ENCODE peak calls at places on chromosomes 5 and 9, in six cellular contexts. One of them, this sample, is unnamed.

GRCh38 chr9:123776856-123777560 is 152.9 kb downstream of the DENND1A start:
- DNase-seq in GM19239: no peak
- DNase-seq in activated CD4-positive, alpha-beta T cell treated with anti-CD3 and anti-CD28 coated beads for 24 hours: no peak
- DNase-seq in M059J: no peak
- DNase-seq in AG08396: no peak
- DNase-seq in brain microvascular endothelial cell: no peak
- DNase-seq in this sample: no peak

GRCh38 chr9:101601904-101602765 is 7.4 kb upstream of the PPP3R2 start:
- DNase-seq in GM19239: peak; percentile 16
- DNase-seq in activated CD4-positive, alpha-beta T cell treated with anti-CD3 and anti-CD28 coated beads for 24 hours: no peak
- DNase-seq in M059J: peak; percentile 62
- DNase-seq in AG08396: peak; percentile 67
- DNase-seq in brain microvascular endothelial cell: peak; percentile 37
- DNase-seq in this sample: peak; percentile 53

GRCh38 chr9:111153973-111154590 is 115.8 kb upstream of the LPAR1 start:
- DNase-seq in GM19239: no peak
- DNase-seq in activated CD4-positive, alpha-beta T cell treated with anti-CD3 and anti-CD28 coated beads for 24 hours: no peak
- DNase-seq in M059J: peak; percentile 59
- DNase-seq in AG08396: no peak
- DNase-seq in brain microvascular endothelial cell: no peak
- DNase-seq in this sample: no peak

GRCh38 chr9:115923903-115924668 is 229.5 kb upstream of the PAPPA start:
- DNase-seq in GM19239: no peak
- DNase-seq in activated CD4-positive, alpha-beta T cell treated with anti-CD3 and anti-CD28 coated beads for 24 hours: no peak
- DNase-seq in M059J: peak; percentile 96
- DNase-seq in AG08396: peak; percentile 73
- DNase-seq in brain microvascular endothelial cell: peak; percentile 96
- DNase-seq in this sample: no peak

GRCh38 chr5:176948458-176948857 is 49.3 kb upstream of the HK3 start:
- DNase-seq in GM19239: no peak
- DNase-seq in activated CD4-positive, alpha-beta T cell treated with anti-CD3 and anti-CD28 coated beads for 24 hours: no peak
- DNase-seq in M059J: peak; percentile 60
- DNase-seq in AG08396: no peak
- DNase-seq in brain microvascular endothelial cell: no peak
- DNase-seq in this sample: no peak

GRCh38 chr5:139752506-139753350 is 42.9 kb upstream of the PSD2 start:
- DNase-seq in GM19239: no peak
- DNase-seq in activated CD4-positive, alpha-beta T cell treated with anti-CD3 and anti-CD28 coated beads for 24 hours: no peak
- DNase-seq in M059J: peak; percentile 78
- DNase-seq in AG08396: peak; percentile 74
- DNase-seq in brain microvascular endothelial cell: peak; percentile 43
- DNase-seq in this sample: no peak

GRCh38 chr5:55218966-55219365 is 8.1 kb downstream of the MCIDAS start:
- DNase-seq in GM19239: no peak
- DNase-seq in activated CD4-positive, alpha-beta T cell treated with anti-CD3 and anti-CD28 coated beads for 24 hours: no peak
- DNase-seq in M059J: no peak
- DNase-seq in AG08396: no peak
- DNase-seq in brain microvascular endothelial cell: no peak
- DNase-seq in this sample: no peak

GRCh38 chr5:142063878-142064331 is 44.7 kb upstream of the NDFIP1 start:
- DNase-seq in GM19239: no peak
- DNase-seq in activated CD4-positive, alpha-beta T cell treated with anti-CD3 and anti-CD28 coated beads for 24 hours: no peak
- DNase-seq in M059J: peak; percentile 88
- DNase-seq in AG08396: peak; percentile 85
- DNase-seq in brain microvascular endothelial cell: peak; percentile 64
- DNase-seq in this sample: no peak

GRCh38 chr5:173278172-173278571 is 43.2 kb upstream of the NKX2-5 start:
- DNase-seq in GM19239: no peak
- DNase-seq in activated CD4-positive, alpha-beta T cell treated with anti-CD3 and anti-CD28 coated beads for 24 hours: no peak
- DNase-seq in M059J: no peak
- DNase-seq in AG08396: no peak
- DNase-seq in brain microvascular endothelial cell: no peak
- DNase-seq in this sample: no peak

This sample was measured in GM20000.